ENCODE peak calls at places on chromosomes 2 and 18, in four cellular contexts. C is kidney, D is IMR-90, A is OCI-LY7. S is an unnamed sample.

GRCh38 chr2:147398301-147398700 is 446.5 kb upstream of the ACVR2A start:
- DNase-seq in C (no peak), D (no peak), A (no peak), S (no peak)

GRCh38 chr2:187403568-187404260 is 44.3 kb downstream of the CALCRL start:
- DNase-seq in C (no peak), D (no peak), A (no peak), S (no peak)

GRCh38 chr2:127377262-127377661 is 10.5 kb downstream of the MAP3K2 start:
- DNase-seq in C (no peak), D (peak), A (no peak), S (no peak)

GRCh38 chr18:9810216-9810804 is 75.5 kb upstream of the TXNDC2 start:
- DNase-seq in C (no peak), D (peak), A (no peak), S (no peak)

GRCh38 chr2:46490521-46491141 is 11.3 kb downstream of the TMEM247 start:
- DNase-seq in C (peak), D (peak), A (peak), S (peak)

GRCh38 chr2:231673348-231673770 is 35.0 kb upstream of the PTMA start:
- DNase-seq in C (no peak), D (peak), A (peak), S (no peak)

GRCh38 chr2:112938904-112939303 is 27.9 kb downstream of the IL37 start:
- DNase-seq in C (no peak), D (peak), A (no peak), S (no peak)

GRCh38 chr2:36338124-36338826 is 17.3 kb upstream of the CRIM1 start:
- DNase-seq in C (no peak), D (no peak), A (no peak), S (no peak)

GRCh38 chr2:10124538-10125045 is 2.1 kb downstream of the RRM2 start:
- DNase-seq in C (no peak), D (peak), A (peak), S (peak)

GRCh38 chr2:82652117-82652516 is 1807.0 kb downstream of the SUCLG1 start:
- DNase-seq in C (no peak), D (no peak), A (no peak), S (no peak)

GRCh38 chr18:9708057-9708881 is at the start of gene RAB31:
- DNase-seq in C (peak), D (peak), A (no peak), S (peak)

GRCh38 chr18:48815581-48816324 is 135.0 kb downstream of the SMAD7 start:
- DNase-seq in C (no peak), D (peak), A (no peak), S (no peak)

GRCh38 chr2:7825591-7826312 is 856.1 kb upstream of the ID2 start:
- DNase-seq in C (no peak), D (peak), A (no peak), S (no peak)

GRCh38 chr2:138698428-138698827 is 81.8 kb downstream of the NXPH2 start:
- DNase-seq in C (no peak), D (no peak), A (no peak), S (no peak)

GRCh38 chr2:60416221-60417008 is 137.0 kb downstream of the BCL11A start:
- DNase-seq in C (no peak), D (peak), A (no peak), S (no peak)

GRCh38 chr2:23550553-23550952 is 165.6 kb downstream of the KLHL29 start:
- DNase-seq in C (no peak), D (peak), A (no peak), S (peak)

GRCh38 chr2:22536131-22536530 is 848.8 kb upstream of the KLHL29 start:
- DNase-seq in C (no peak), D (no peak), A (no peak), S (no peak)

GRCh38 chr2:23757686-23758433 is 169.1 kb downstream of the ATAD2B start:
- DNase-seq in C (no peak), D (peak), A (no peak), S (no peak)

GRCh38 chr2:105712166-105712915 is 32.4 kb upstream of the NCK2 start:
- DNase-seq in C (no peak), D (no peak), A (no peak), S (peak)

GRCh38 chr2:44087714-44088092 is 81.0 kb upstream of the PPM1B start:
- DNase-seq in C (no peak), D (no peak), A (no peak), S (no peak)

GRCh38 chr2:196979976-196980375 is 53.5 kb upstream of the PGAP1 start:
- DNase-seq in C (no peak), D (no peak), A (no peak), S (peak)

GRCh38 chr2:178804791-178805190 is 2.4 kb downstream of the TTN start:
- DNase-seq in C (no peak), D (peak), A (peak), S (no peak)

GRCh38 chr2:44716131-44716530 is 225.4 kb upstream of the SIX3 start:
- DNase-seq in C (no peak), D (no peak), A (no peak), S (no peak)

GRCh38 chr2:237567276-237568029 is 1.1 kb downstream of the PRLH start:
- DNase-seq in C (no peak), D (no peak), A (no peak), S (no peak)

GRCh38 chr2:45220227-45220626 is 211.0 kb upstream of the SIX2 start:
- DNase-seq in C (no peak), D (no peak), A (no peak), S (no peak)

GRCh38 chr2:29226808-29227207 is 111.6 kb downstream of the CLIP4 start:
- DNase-seq in C (no peak), D (no peak), A (no peak), S (no peak)

GRCh38 chr2:134232461-134232860 is 21.4 kb upstream of the MGAT5 start:
- DNase-seq in C (no peak), D (no peak), A (peak), S (no peak)

GRCh38 chr2:175688241-175688640 is 313.8 kb downstream of the LNPK start:
- DNase-seq in C (no peak), D (no peak), A (no peak), S (no peak)

GRCh38 chr18:62536005-62536404 is 13.2 kb downstream of the ZCCHC2 start:
- DNase-seq in C (no peak), D (no peak), A (no peak), S (no peak)

GRCh38 chr18:23648930-23649622 is 13.6 kb downstream of the ANKRD29 start:
- DNase-seq in C (no peak), D (no peak), A (no peak), S (no peak)

GRCh38 chr2:172408143-172408766 is 19.1 kb upstream of the ITGA6 start:
- DNase-seq in C (no peak), D (no peak), A (no peak), S (peak)